ENCODE peak calls at places on chromosomes 12 and 14, in seven cellular contexts. K, Z, B, I, Q, M and X are unnamed samples.
A peak's percentile ranks its signal among the peaks of the same experiment; 100 is the strongest.

GRCh38 chr12:109729837-109730200 is 16.2 kb downstream of the FAM222A start:
- DNase-seq in K (no peak), Z (no peak), B (no peak), I (no peak), Q (no peak), M (no peak), X (no peak)

GRCh38 chr12:82009524-82009923 is 250.4 kb upstream of the PPFIA2 start:
- DNase-seq in K (no peak), Z (no peak), B (no peak), I (no peak), Q (no peak), M (no peak), X (no peak)

GRCh38 chr12:121872546-121873223 is 14.0 kb upstream of the HPD start:
- DNase-seq in K (no peak), Z (peak; percentile 98), B (peak; percentile 89), I (no peak), Q (no peak), M (peak; percentile 42), X (peak; percentile 99)

GRCh38 chr12:85413266-85413665 is 133.2 kb downstream of the ALX1 start:
- DNase-seq in K (no peak), Z (no peak), B (no peak), I (no peak), Q (no peak), M (no peak), X (no peak)

GRCh38 chr12:53345486-53346195 is 9.5 kb upstream of the SP7 start:
- DNase-seq in K (no peak), Z (peak; percentile 14), B (no peak), I (peak; percentile 89), Q (no peak), M (peak; percentile 30), X (peak; percentile 80)

GRCh38 chr14:92927396-92928257 is 4.7 kb downstream of the CHGA start:
- DNase-seq in K (no peak), Z (no peak), B (no peak), I (no peak), Q (no peak), M (no peak), X (no peak)

GRCh38 chr12:11580125-11580751 is 69.2 kb upstream of the ETV6 start:
- DNase-seq in K (peak; percentile 94), Z (peak; percentile 84), B (peak; percentile 91), I (no peak), Q (no peak), M (peak; percentile 32), X (peak; percentile 74)

GRCh38 chr14:102663031-102663430 is 70.6 kb downstream of the RCOR1 start:
- DNase-seq in K (no peak), Z (no peak), B (no peak), I (no peak), Q (no peak), M (no peak), X (no peak)

DNA sequence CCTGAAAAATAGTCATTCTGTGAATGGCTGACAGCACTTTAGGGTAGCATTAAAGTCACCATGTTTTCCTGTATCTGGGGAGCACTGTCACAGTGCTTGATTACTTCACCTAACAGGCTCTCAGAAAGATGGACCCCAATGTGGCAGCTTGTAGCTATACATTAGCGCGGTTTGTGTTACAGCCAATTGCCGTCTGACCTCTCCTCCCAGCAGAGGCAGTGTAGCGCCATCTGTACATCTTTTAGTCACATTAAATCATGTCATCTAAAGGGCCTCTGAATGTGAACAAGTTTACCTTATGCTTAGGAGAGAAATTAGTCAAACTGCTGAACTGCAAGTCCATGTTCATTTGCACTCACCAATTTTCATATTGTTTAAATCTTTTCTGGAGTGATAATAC is 113.7 kb downstream of the LMO3 start:
- DNase-seq in K (no peak), Z (no peak), B (no peak), I (no peak), Q (no peak), M (no peak), X (no peak)
- TF ChIP-seq CTCF in K (no peak), Z (no peak), B (no peak), I (no peak), Q (no peak), M (no peak), X (no peak)

GRCh38 chr14:105060751-105061427 is 4.3 kb downstream of the GPR132 start:
- DNase-seq in K (no peak), Z (no peak), B (no peak), I (peak; percentile 88), Q (no peak), M (peak; percentile 38), X (no peak)
- H3K4me3 ChIP-seq in K (no peak overlapping the region), Z (no peak overlapping the region), B (no peak overlapping the region), I (no peak overlapping the region), Q (no peak overlapping the region), M (peak overlapping the region; percentile 26), X (no peak overlapping the region)

GRCh38 chr14:57291692-57292647 is 23.2 kb downstream of the AP5M1 start:
- DNase-seq in K (no peak), Z (no peak), B (no peak), I (no peak), Q (no peak), M (no peak), X (no peak)

GRCh38 chr14:57295261-57295660 is 26.5 kb downstream of the AP5M1 start:
- DNase-seq in K (no peak), Z (no peak), B (no peak), I (no peak), Q (no peak), M (no peak), X (no peak)

GRCh38 chr14:57297852-57298251 is 29.1 kb downstream of the AP5M1 start:
- DNase-seq in K (no peak), Z (no peak), B (no peak), I (no peak), Q (no peak), M (no peak), X (no peak)

GRCh38 chr14:57290753-57291152 is 22.0 kb downstream of the AP5M1 start:
- DNase-seq in K (no peak), Z (no peak), B (no peak), I (no peak), Q (no peak), M (no peak), X (no peak)

DNA sequence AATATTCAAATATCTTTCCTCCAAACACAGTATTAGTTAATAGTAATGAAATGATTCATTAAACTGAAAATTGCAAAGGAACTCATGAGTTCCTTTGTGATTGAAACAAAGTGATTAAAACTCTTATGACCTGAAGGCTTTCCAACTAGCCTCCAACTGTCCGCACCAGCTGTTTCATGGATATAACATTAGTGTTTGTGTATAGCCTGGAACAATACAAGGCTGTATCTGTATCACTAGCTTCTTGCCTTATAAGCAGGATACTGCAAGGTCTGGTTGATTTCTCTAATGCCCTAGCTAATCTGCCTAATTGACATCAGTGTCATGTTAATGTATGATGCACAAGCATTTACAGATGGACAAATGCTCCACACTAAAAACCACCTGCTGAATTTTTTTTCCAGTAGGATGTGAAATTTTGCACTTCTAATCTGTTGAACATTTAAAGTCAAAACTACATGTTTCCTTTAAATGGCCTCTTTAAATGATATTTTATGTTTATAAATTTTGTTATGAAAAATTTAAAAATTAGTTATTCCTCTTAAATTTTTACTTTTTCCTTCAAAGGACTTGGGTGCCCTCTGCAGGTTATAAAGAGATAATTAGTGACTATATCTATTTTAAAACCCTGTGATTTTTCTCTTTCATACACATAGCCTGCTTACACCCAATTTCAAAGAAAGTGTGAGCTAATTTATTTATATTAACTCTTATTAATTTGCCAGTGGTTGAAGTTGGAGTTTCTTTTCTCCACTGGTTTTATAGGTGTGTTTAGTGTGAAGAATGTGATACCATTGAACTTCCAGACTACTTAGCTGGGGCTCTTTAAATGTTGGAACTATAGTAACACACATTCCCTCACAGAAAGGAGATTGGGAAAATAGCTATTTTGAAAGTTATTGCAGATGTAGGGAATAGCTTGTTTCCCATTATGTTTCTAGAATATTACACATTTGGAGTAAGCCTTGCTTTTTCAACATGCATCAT is 25.4 kb downstream of the AP5M1 start:
- DNase-seq in K (no peak), Z (peak; percentile 54), B (no peak), I (no peak), Q (no peak), M (no peak), X (peak; percentile 27)
- TF ChIP-seq CTCF in K (no peak), Z (peak; percentile 21), B (peak; percentile 41), I (no peak), Q (peak; percentile 23), M (no peak), X (peak; percentile 38)

GRCh38 chr12:116423053-116423452 is 136.1 kb upstream of the MAP1LC3B2 start:
- DNase-seq in K (no peak), Z (peak; percentile 79), B (peak; percentile 63), I (no peak), Q (no peak), M (no peak), X (peak; percentile 93)

GRCh38 chr12:116427200-116427932 is 131.8 kb upstream of the MAP1LC3B2 start:
- DNase-seq in K (no peak), Z (no peak), B (no peak), I (no peak), Q (no peak), M (no peak), X (no peak)

GRCh38 chr12:116425256-116426193 is 133.7 kb upstream of the MAP1LC3B2 start:
- DNase-seq in K (no peak), Z (no peak), B (no peak), I (no peak), Q (no peak), M (no peak), X (peak; percentile 18)

GRCh38 chr12:116430911-116431565 is 128.1 kb upstream of the MAP1LC3B2 start:
- DNase-seq in K (no peak), Z (no peak), B (no peak), I (no peak), Q (no peak), M (no peak), X (no peak)

DNA sequence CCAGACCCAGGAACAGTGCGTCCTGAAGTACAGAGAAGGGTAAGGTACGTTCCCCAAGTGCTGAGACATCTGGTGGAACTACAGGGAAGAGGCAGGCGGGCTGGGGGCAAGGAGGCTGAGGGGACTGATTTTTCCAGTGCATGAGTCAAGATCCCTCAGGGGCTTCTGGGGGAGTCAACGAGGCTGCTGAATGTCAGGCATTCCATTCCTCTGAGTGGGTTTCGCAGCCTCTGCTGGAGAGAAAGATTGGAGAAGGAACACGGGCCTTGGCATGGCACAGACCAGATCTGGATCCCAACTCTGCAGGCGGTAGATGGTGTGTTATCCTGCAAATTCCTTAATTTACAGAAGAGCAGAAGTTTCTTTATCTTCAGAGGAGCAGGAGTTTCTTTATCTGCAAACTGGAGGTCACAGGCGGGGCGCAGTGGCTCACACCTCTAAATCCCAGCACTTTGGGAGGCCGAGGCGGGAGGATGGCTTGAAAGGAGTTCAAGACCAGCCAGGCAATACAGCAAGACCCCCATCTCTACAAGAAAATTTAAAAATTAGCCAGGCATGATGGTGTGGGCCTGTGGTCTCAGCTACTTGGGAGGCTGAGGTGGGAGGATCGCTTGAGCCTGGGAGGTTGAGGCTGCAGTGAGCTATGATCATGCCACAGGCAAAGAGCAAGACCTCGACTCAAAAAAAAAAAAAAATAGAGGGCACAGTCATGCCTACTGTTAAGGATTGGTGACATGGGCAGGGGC is 132.6 kb upstream of the MAP1LC3B2 start:
- DNase-seq in K (no peak), Z (peak; percentile 93), B (peak; percentile 96), I (peak; percentile 92), Q (peak; percentile 24), M (no peak), X (peak; percentile 98)
- H3K4me3 ChIP-seq in K (no peak overlapping the region), Z (no peak overlapping the region), B (no peak overlapping the region), I (no peak overlapping the region), Q (no peak overlapping the region), M (no peak overlapping the region), X (no peak overlapping the region)